ENCODE peak calls at places on chromosome 11, in six cellular contexts. Q is upper lobe of right lung, U is neural progenitor cell, X is EL, S is heart left ventricle, L is SHP77. M is an unnamed sample.

GRCh38 chr11:61080986-61081590 is 21.2 kb upstream of the CD5 start:
- DNase-seq in L (no peak), S (no peak), Q (no peak), U (no peak), X (no peak), M (no peak)

GRCh38 chr11:125315088-125315740 is 150.7 kb downstream of the PKNOX2 start:
- DNase-seq in L (peak), U (no peak), X (no peak), S (peak), Q (no peak), M (peak)

GRCh38 chr11:113401718-113402117 is 14.1 kb downstream of the ANKK1 start:
- DNase-seq in U (no peak), S (peak), X (peak), L (peak), Q (peak), M (peak)

GRCh38 chr11:123577081-123577598 is 77.3 kb downstream of the SCN3B start:
- DNase-seq in Q (peak), L (peak), X (peak), S (peak), U (peak), M (no peak)

GRCh38 chr11:122202161-122202950 is 86.3 kb upstream of the BLID start:
- DNase-seq in L (no peak), Q (no peak), U (no peak), S (peak), X (peak), M (no peak)

GRCh38 chr11:26947379-26947844 is 46.5 kb upstream of the FIBIN start:
- DNase-seq in X (peak), Q (no peak), S (no peak), L (no peak), U (no peak), M (no peak)

GRCh38 chr11:68659158-68659921 is 25.0 kb upstream of the GAL start:
- DNase-seq in L (peak), S (peak), U (no peak), X (peak), Q (no peak), M (no peak)

GRCh38 chr11:108121274-108122155 is at the start of gene ACAT1:
- DNase-seq in Q (peak), U (peak), X (peak), L (peak), S (peak), M (peak)

GRCh38 chr11:17258670-17259069 is 17.9 kb upstream of the NUCB2 start:
- DNase-seq in S (no peak), Q (no peak), L (no peak), X (no peak), U (no peak), M (no peak)

GRCh38 chr11:111585371-111585770 is 16.9 kb upstream of the SIK2 start:
- DNase-seq in L (no peak), U (no peak), S (no peak), X (peak), Q (no peak), M (no peak)

GRCh38 chr11:63554901-63555218 is 8.3 kb downstream of the PLAAT2 start:
- DNase-seq in U (no peak), X (no peak), L (no peak), S (no peak), Q (no peak), M (no peak)

GRCh38 chr11:116601734-116602636 is 170.8 kb downstream of the BUD13 start:
- DNase-seq in L (no peak), X (no peak), S (no peak), U (no peak), Q (no peak), M (no peak)

GRCh38 chr11:67311556-67312082 is 8.3 kb downstream of the SSH3 start:
- DNase-seq in X (no peak), L (no peak), U (no peak), Q (peak), S (no peak), M (no peak)

GRCh38 chr11:110305169-110306018 is 9.0 kb upstream of the RDX start:
- DNase-seq in Q (no peak), X (no peak), L (peak), S (no peak), U (no peak), M (no peak)

GRCh38 chr11:117300301-117300700 is 9.2 kb downstream of the BACE1-AS start:
- DNase-seq in U (peak), S (no peak), Q (peak), L (no peak), X (peak), M (no peak)

GRCh38 chr11:57901756-57902155 is 121.9 kb upstream of the OR9Q1 start:
- DNase-seq in U (no peak), S (no peak), X (no peak), L (no peak), Q (no peak), M (no peak)

GRCh38 chr11:14544611-14545010 is 24.4 kb upstream of the PSMA1 start:
- DNase-seq in U (no peak), L (no peak), S (no peak), Q (no peak), X (no peak), M (no peak)

GRCh38 chr11:72807021-72807693 is 7.1 kb upstream of the ATG16L2 start:
- DNase-seq in U (peak), Q (peak), X (no peak), S (peak), L (no peak), M (no peak)

GRCh38 chr11:64553554-64554201 is 37.3 kb upstream of the SLC22A12 start:
- DNase-seq in U (peak), S (no peak), L (peak), X (peak), Q (peak), M (peak)

GRCh38 chr11:8103909-8104308 is 22.9 kb downstream of the TUB start:
- DNase-seq in L (no peak), U (no peak), X (no peak), S (no peak), Q (no peak), M (no peak)

GRCh38 chr11:5600374-5600851 is 4.0 kb downstream of the TRIM6 start:
- DNase-seq in X (peak), L (peak), Q (peak), U (peak), S (no peak), M (peak)

GRCh38 chr11:68146010-68146540 is 24.9 kb upstream of the CHKA start:
- DNase-seq in S (peak), U (no peak), Q (peak), L (peak), X (no peak), M (peak)

GRCh38 chr11:80595011-80595410 is 1154.2 kb upstream of the TENM4 start:
- DNase-seq in U (no peak), X (no peak), Q (no peak), L (no peak), S (no peak), M (no peak)

GRCh38 chr11:129023968-129024676 is 81.5 kb upstream of the TP53AIP1 start:
- DNase-seq in Q (no peak), U (peak), L (no peak), S (no peak), X (no peak), M (peak)

GRCh38 chr11:113540416-113541330 is 65.5 kb upstream of the DRD2 start:
- DNase-seq in Q (no peak), L (no peak), S (no peak), U (peak), X (no peak), M (no peak)

GRCh38 chr11:117468888-117469287 is 141.2 kb downstream of the CEP164 start:
- DNase-seq in S (no peak), Q (no peak), L (no peak), U (no peak), X (no peak), M (no peak)

GRCh38 chr11:783581-784015 is 6.3 kb downstream of the CEND1 start:
- DNase-seq in X (peak), Q (peak), S (peak), L (peak), U (peak), M (peak)

GRCh38 chr11:6825333-6825744 is 20.1 kb upstream of the OR10A5 start:
- DNase-seq in X (no peak), L (no peak), U (no peak), Q (no peak), S (no peak), M (no peak)

GRCh38 chr11:2211113-2211971 is 39.7 kb upstream of the TH start:
- DNase-seq in S (no peak), Q (peak), X (no peak), U (peak), L (peak), M (peak)

GRCh38 chr11:60964801-60965200 is 6.7 kb upstream of the CD6 start:
- DNase-seq in U (no peak), L (no peak), X (no peak), S (no peak), Q (no peak), M (no peak)

GRCh38 chr11:8959546-8960166 is 4.6 kb downstream of the TMEM9B start:
- DNase-seq in Q (no peak), S (no peak), L (peak), X (peak), U (peak), M (no peak)

GRCh38 chr11:10666976-10667892 is 26.3 kb downstream of the IRAG1 start:
- DNase-seq in U (no peak), X (peak), Q (no peak), L (no peak), S (no peak), M (no peak)

GRCh38 chr11:94835571-94835970 is 67.4 kb downstream of the AMOTL1 start:
- DNase-seq in L (no peak), X (peak), U (no peak), Q (no peak), S (no peak), M (no peak)

GRCh38 chr11:47516984-47517853 is 35.7 kb downstream of the CELF1 start:
- DNase-seq in L (no peak), U (no peak), S (no peak), Q (no peak), X (no peak), M (no peak)

GRCh38 chr11:12411806-12412727 is 34.7 kb downstream of the PARVA start:
- DNase-seq in U (peak), X (peak), L (peak), Q (no peak), S (no peak), M (peak)

GRCh38 chr11:120205596-120206161 is 5.2 kb upstream of the OAF start:
- DNase-seq in Q (no peak), L (no peak), S (peak), X (peak), U (no peak), M (no peak)

GRCh38 chr11:118657238-118657637 is 22.2 kb downstream of the TREH start:
- DNase-seq in Q (no peak), L (no peak), U (no peak), X (no peak), S (peak), M (no peak)

GRCh38 chr11:117984471-117984870 is 1.7 kb upstream of the IL10RA start:
- DNase-seq in Q (no peak), L (no peak), U (no peak), X (no peak), S (no peak), M (no peak)

GRCh38 chr11:26830757-26831156 is 108.9 kb upstream of the SLC5A12 start:
- DNase-seq in X (no peak), Q (no peak), L (no peak), U (no peak), S (no peak), M (no peak)

GRCh38 chr11:38460901-38461300 is 1862.9 kb upstream of the RAG2 start:
- DNase-seq in L (no peak), X (peak), Q (peak), U (no peak), S (no peak), M (no peak)